ENCODE peak calls at places on chromosomes 16 and 17, in seven cellular contexts. One of them, this sample, is unnamed.

GRCh38 chr17:7405882-7406825 is 1.5 kb upstream of the NLGN2 start:
- DNase-seq in cardiac fibroblast: no peak
- DNase-seq in uterus: no peak
- DNase-seq in neural progenitor cell: peak; percentile 39
- DNase-seq in astrocyte: no peak
- DNase-seq in H1: no peak
- DNase-seq in kidney: no peak
- DNase-seq in this sample: no peak

GRCh38 chr16:29804455-29805231 is 1.7 kb upstream of the MAZ start:
- DNase-seq in kidney: no peak
- DNase-seq in uterus: no peak
- DNase-seq in H1: no peak
- DNase-seq in cardiac fibroblast: peak; percentile 46
- DNase-seq in astrocyte: no peak
- DNase-seq in neural progenitor cell: peak; percentile 43
- DNase-seq in this sample: no peak

GRCh38 chr17:80384078-80384960 is 30.6 kb upstream of the ENDOV start:
- DNase-seq in uterus: no peak
- DNase-seq in astrocyte: no peak
- DNase-seq in cardiac fibroblast: peak; percentile 11
- DNase-seq in H1: no peak
- DNase-seq in neural progenitor cell: no peak
- DNase-seq in kidney: no peak
- DNase-seq in this sample: no peak

GRCh38 chr17:46782250-46782953 is 36.1 kb downstream of the WNT3 start:
- DNase-seq in cardiac fibroblast: peak; percentile 47
- DNase-seq in astrocyte: no peak
- DNase-seq in kidney: no peak
- DNase-seq in H1: peak; percentile 69
- DNase-seq in uterus: no peak
- DNase-seq in neural progenitor cell: peak; percentile 62
- DNase-seq in this sample: no peak

GRCh38 chr17:32189343-32189742 is 47.0 kb downstream of the RHOT1 start:
- DNase-seq in H1: no peak
- DNase-seq in cardiac fibroblast: no peak
- DNase-seq in neural progenitor cell: no peak
- DNase-seq in uterus: no peak
- DNase-seq in astrocyte: no peak
- DNase-seq in kidney: no peak
- DNase-seq in this sample: no peak

GRCh38 chr16:23952128-23953041 is 116.6 kb downstream of the PRKCB start:
- DNase-seq in cardiac fibroblast: no peak
- DNase-seq in H1: no peak
- DNase-seq in kidney: no peak
- DNase-seq in uterus: no peak
- DNase-seq in neural progenitor cell: peak; percentile 64
- DNase-seq in astrocyte: peak; percentile 5
- DNase-seq in this sample: no peak

GRCh38 chr16:48057085-48057484 is 98.7 kb downstream of the ABCC12 start:
- DNase-seq in uterus: no peak
- DNase-seq in neural progenitor cell: no peak
- DNase-seq in H1: no peak
- DNase-seq in kidney: no peak
- DNase-seq in cardiac fibroblast: no peak
- DNase-seq in astrocyte: no peak
- DNase-seq in this sample: no peak

GRCh38 chr17:33057564-33057963 is 65.9 kb downstream of the SPACA3 start:
- DNase-seq in cardiac fibroblast: no peak
- DNase-seq in neural progenitor cell: no peak
- DNase-seq in astrocyte: no peak
- DNase-seq in H1: no peak
- DNase-seq in uterus: no peak
- DNase-seq in kidney: no peak
- DNase-seq in this sample: no peak

GRCh38 chr17:27352481-27353460 is 58.9 kb downstream of the WSB1 start:
- DNase-seq in kidney: no peak
- DNase-seq in neural progenitor cell: peak; percentile 9
- DNase-seq in astrocyte: peak; percentile 42
- DNase-seq in cardiac fibroblast: peak; percentile 11
- DNase-seq in H1: no peak
- DNase-seq in uterus: no peak
- DNase-seq in this sample: no peak

GRCh38 chr17:7884581-7885356 is 3.8 kb upstream of the CHD3 start:
- DNase-seq in neural progenitor cell: peak; percentile 48
- DNase-seq in H1: no peak
- DNase-seq in uterus: peak; percentile 35
- DNase-seq in cardiac fibroblast: no peak
- DNase-seq in kidney: peak; percentile 82
- DNase-seq in astrocyte: no peak
- DNase-seq in this sample: no peak

GRCh38 chr17:48737330-48738043 is 8.9 kb upstream of the HOXB13 start:
- DNase-seq in neural progenitor cell: no peak
- DNase-seq in astrocyte: no peak
- DNase-seq in kidney: no peak
- DNase-seq in H1: no peak
- DNase-seq in cardiac fibroblast: no peak
- DNase-seq in uterus: no peak
- DNase-seq in this sample: no peak

GRCh38 chr17:305090-305976 is 47.3 kb downstream of the RPH3AL start:
- DNase-seq in H1: no peak
- DNase-seq in astrocyte: no peak
- DNase-seq in kidney: peak; percentile 87
- DNase-seq in neural progenitor cell: no peak
- DNase-seq in uterus: no peak
- DNase-seq in cardiac fibroblast: no peak
- DNase-seq in this sample: no peak

GRCh38 chr17:50062323-50063243 is 6.7 kb downstream of the ITGA3 start:
- DNase-seq in H1: no peak
- DNase-seq in cardiac fibroblast: peak; percentile 89
- DNase-seq in neural progenitor cell: no peak
- DNase-seq in astrocyte: peak; percentile 79
- DNase-seq in kidney: peak; percentile 96
- DNase-seq in uterus: peak; percentile 59
- DNase-seq in this sample: peak; percentile 85

GRCh38 chr17:50059759-50060273 is 3.9 kb downstream of the ITGA3 start:
- DNase-seq in neural progenitor cell: no peak
- DNase-seq in uterus: peak; percentile 47
- DNase-seq in astrocyte: peak; percentile 52
- DNase-seq in cardiac fibroblast: peak; percentile 56
- DNase-seq in H1: no peak
- DNase-seq in kidney: peak; percentile 81
- DNase-seq in this sample: no peak

GRCh38 chr17:50063516-50064252 is 7.8 kb downstream of the ITGA3 start:
- DNase-seq in cardiac fibroblast: peak; percentile 77
- DNase-seq in uterus: no peak
- DNase-seq in H1: no peak
- DNase-seq in neural progenitor cell: no peak
- DNase-seq in kidney: peak; percentile 72
- DNase-seq in astrocyte: peak; percentile 41
- DNase-seq in this sample: no peak

GRCh38 chr17:50059256-50059655 is 3.3 kb downstream of the ITGA3 start:
- DNase-seq in uterus: no peak
- DNase-seq in cardiac fibroblast: no peak
- DNase-seq in neural progenitor cell: no peak
- DNase-seq in H1: no peak
- DNase-seq in kidney: no peak
- DNase-seq in astrocyte: no peak
- DNase-seq in this sample: no peak

DNA sequence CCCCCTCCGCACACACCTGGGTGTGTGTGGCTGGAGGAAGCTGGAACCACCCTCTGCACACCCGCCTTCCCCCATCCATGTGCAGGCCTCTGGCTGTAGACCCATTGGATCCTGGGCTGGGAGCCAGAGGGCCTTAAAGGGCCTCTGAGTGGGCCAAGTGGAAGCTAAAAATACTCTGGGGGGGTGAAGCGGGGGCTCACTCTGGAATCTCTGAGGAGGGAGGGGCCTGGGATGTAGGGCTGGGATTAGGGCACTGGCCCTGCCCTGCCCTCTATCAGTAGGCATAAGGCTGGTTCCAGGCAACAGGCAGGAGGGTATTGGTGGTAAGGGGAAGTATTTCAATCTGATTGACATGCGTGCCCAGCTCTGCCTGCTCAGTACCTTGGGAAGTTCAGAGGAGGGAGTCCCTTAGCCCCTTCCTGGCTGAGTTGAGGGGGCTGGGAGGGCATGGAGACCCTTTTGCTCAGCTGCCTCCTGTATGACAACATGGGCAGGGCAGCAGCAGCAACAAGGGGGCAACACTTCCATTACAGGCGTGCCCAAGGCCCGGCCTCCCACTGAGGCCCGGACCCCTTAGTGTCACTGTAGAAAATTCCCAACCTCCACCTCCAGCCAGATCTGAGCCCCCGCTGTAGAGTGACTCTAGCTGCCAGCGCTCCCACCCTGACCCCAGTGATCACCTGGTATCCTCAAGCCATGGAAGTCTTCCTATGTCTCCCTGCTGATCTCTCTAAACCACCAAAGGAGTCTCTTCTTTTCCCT is 5.2 kb downstream of the ITGA3 start:
- DNase-seq in neural progenitor cell: no peak
- DNase-seq in astrocyte: peak; percentile 70
- DNase-seq in uterus: peak; percentile 91
- DNase-seq in H1: no peak
- DNase-seq in kidney: peak; percentile 96
- DNase-seq in cardiac fibroblast: peak; percentile 67
- DNase-seq in this sample: no peak
- H3K4me3 ChIP-seq in neural progenitor cell: no peak overlapping the region
- H3K4me3 ChIP-seq in astrocyte: peak overlapping the region; percentile 11
- H3K4me3 ChIP-seq in uterus: no peak overlapping the region
- H3K4me3 ChIP-seq in H1: no peak overlapping the region
- H3K4me3 ChIP-seq in kidney: no peak overlapping the region
- H3K4me3 ChIP-seq in cardiac fibroblast: no peak overlapping the region
- H3K4me3 ChIP-seq in this sample: peak overlapping the region; percentile 89

DNA sequence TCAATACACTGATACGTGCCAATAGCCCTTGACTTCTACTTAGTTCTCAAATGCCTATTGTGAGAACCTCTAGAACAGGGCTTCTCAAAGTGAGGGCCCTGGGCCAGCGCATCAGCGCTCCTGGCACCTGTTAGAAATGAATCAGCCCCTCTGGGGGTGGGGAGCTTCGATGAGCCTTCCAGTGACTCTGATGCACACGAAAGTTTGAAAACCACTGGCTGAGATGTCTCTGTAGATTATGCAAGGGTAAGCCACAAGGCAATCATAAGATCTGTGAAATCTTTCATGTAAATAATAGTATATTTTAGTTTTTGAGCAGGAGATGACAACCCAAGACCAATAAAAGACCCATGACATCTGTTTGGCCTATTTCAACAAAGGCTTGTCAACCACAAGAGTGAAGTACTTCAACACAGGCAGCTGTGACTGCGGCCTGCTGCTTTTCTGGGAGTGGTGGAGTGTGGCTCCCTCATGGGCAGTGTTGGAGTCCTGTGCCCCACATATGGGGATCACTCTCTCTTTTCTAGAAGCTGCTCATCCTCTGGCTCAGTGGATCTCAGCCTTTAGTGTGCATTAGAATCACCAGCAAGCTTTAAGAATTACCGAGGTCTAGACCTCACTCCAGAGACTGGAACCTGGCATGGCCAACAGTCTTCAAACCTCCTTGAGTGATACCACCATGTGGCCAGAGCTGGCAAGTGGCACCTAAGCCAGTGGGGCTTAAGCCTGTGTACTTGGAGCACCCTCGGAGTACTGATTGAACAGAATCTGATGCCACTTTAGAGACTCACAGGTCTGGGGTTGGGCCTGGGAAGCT is 5.8 kb downstream of the MTHFSD start:
- DNase-seq in neural progenitor cell: no peak
- DNase-seq in cardiac fibroblast: no peak
- DNase-seq in uterus: no peak
- DNase-seq in astrocyte: no peak
- DNase-seq in H1: no peak
- DNase-seq in kidney: no peak
- DNase-seq in this sample: no peak
- TF ChIP-seq CTCF in neural progenitor cell: no peak
- TF ChIP-seq CTCF in cardiac fibroblast: no peak
- TF ChIP-seq CTCF in uterus: no peak
- TF ChIP-seq CTCF in astrocyte: no peak
- TF ChIP-seq CTCF in H1: no peak
- TF ChIP-seq CTCF in kidney: no peak
- TF ChIP-seq CTCF in this sample: no peak

DNA sequence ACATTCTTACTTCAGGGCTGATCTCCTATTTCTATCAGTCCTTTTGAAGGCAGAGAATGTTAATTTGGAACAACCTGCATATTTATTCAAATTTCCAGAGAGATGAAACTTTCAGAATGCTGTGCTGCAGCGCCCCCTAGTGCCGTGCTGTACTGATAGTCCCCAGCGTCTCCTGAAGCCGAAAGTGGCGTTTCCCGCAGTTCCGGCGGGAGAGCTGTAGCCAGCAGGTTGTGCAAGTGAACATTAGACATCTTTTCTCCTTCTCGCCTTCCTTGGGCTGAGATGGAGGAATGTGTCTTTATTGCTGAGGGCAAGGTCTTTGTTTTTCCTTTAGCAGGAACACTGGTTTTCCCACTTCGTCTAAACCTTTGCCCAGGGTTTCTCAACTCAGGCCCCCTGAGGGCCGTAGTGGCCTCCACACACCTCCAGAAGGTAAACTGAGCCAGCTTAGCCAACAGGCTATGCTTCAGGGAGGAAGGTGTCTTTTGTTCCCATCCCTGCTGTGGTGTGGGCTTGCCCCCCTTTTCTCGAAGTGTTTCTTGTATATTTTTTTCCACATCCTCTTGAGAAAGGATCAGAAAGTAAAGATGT is 26.4 kb downstream of the USP10 start:
- DNase-seq in neural progenitor cell: peak; percentile 90
- DNase-seq in H1: peak; percentile 93
- DNase-seq in kidney: peak; percentile 93
- DNase-seq in astrocyte: peak; percentile 52
- DNase-seq in uterus: peak; percentile 93
- DNase-seq in cardiac fibroblast: peak; percentile 90
- DNase-seq in this sample: no peak
- H3K4me3 ChIP-seq in neural progenitor cell: no peak overlapping the region
- H3K4me3 ChIP-seq in H1: no peak overlapping the region
- H3K4me3 ChIP-seq in kidney: no peak overlapping the region
- H3K4me3 ChIP-seq in astrocyte: no peak overlapping the region
- H3K4me3 ChIP-seq in uterus: no peak overlapping the region
- H3K4me3 ChIP-seq in cardiac fibroblast: no peak overlapping the region
- H3K4me3 ChIP-seq in this sample: peak overlapping the region; percentile 17

DNA sequence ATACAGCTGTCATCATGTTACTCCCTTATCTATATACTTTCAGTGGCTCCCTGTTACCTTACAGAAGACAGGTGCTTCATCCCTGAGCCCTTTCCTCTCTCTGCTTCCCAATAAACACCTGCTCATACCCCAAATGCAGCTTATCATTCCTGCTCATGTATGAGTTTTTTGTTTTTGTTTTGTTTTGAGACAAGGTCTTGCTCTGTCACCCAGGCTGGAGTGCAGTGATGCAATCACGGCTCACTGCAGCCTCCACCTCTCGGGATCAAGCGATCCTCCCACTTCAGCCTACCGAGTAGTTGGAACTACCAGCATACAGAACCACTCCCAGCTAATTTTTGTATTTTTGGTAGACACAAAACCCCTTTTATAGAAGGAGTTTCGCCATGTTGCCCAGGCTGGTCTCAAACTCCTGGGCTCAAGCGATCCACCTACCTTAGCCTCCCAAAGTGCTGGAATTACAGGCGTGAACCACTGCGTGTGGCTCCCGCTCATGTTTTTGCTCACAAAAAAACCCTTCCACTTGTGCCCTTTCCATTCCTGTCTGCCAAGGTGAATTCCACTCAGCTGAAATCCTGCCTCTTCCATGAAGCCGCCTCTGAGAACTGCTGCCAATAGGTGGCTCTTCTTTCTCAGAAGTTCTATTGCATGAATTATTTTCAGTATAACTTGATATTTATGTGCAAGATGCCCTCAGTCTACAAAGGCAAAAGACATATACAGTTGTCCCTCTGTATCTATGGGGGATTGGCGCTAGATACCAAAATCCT is 7.9 kb upstream of the RNF157 start:
- DNase-seq in H1: no peak
- DNase-seq in cardiac fibroblast: no peak
- DNase-seq in neural progenitor cell: no peak
- DNase-seq in astrocyte: no peak
- DNase-seq in kidney: peak; percentile 10
- DNase-seq in uterus: no peak
- DNase-seq in this sample: no peak
- TF ChIP-seq CTCF in H1: no peak
- TF ChIP-seq CTCF in cardiac fibroblast: peak; percentile 24
- TF ChIP-seq CTCF in neural progenitor cell: no peak
- TF ChIP-seq CTCF in astrocyte: no peak
- TF ChIP-seq CTCF in kidney: no peak
- TF ChIP-seq CTCF in uterus: no peak
- TF ChIP-seq CTCF in this sample: peak; percentile 42

This sample was measured in epithelial cell of proximal tubule.